ENCODE peak calls at places on chromosome 18, in nine cellular contexts. One of them, this sample, is unnamed.

GRCh38 chr18:323253-323622 is 55.4 kb upstream of the THOC1 start:
- DNase-seq in GM20000: no peak
- DNase-seq in AG04450: no peak
- DNase-seq in ecto neural progenitor cell: no peak
- DNase-seq in nephron progenitor cell: no peak
- DNase-seq in naive thymus-derived CD8-positive, alpha-beta T cell: no peak
- DNase-seq in stimulated activated naive CD8-positive, alpha-beta T cell treated with anti-CD3 and anti-CD28 coated beads, Interleukin-15, Interleukin-2, amounts not matched to agents 100 U/mL and 50 U/mL, for 24 hours: no peak
- DNase-seq in HL-60: no peak
- DNase-seq in stimulated activated CD8-positive, alpha-beta memory T cell treated with anti-CD3 and anti-CD28 coated beads, Interleukin-12 subunit alpha, Interleukin-12 subunit beta, amount 100 ng/mL, for 1 hour: no peak
- DNase-seq in this sample: no peak

GRCh38 chr18:62850619-62851306 is 135.4 kb downstream of the PHLPP1 start:
- DNase-seq in HL-60: no peak
- DNase-seq in AG04450: no peak
- DNase-seq in stimulated activated CD8-positive, alpha-beta memory T cell treated with anti-CD3 and anti-CD28 coated beads, Interleukin-12 subunit alpha, Interleukin-12 subunit beta, amount 100 ng/mL, for 1 hour: no peak
- DNase-seq in stimulated activated naive CD8-positive, alpha-beta T cell treated with anti-CD3 and anti-CD28 coated beads, Interleukin-15, Interleukin-2, amounts not matched to agents 100 U/mL and 50 U/mL, for 24 hours: no peak
- DNase-seq in ecto neural progenitor cell: no peak
- DNase-seq in naive thymus-derived CD8-positive, alpha-beta T cell: no peak
- DNase-seq in nephron progenitor cell: no peak
- DNase-seq in GM20000: no peak
- DNase-seq in this sample: no peak

GRCh38 chr18:73007195-73007934 is 139.6 kb upstream of the NETO1 start:
- DNase-seq in stimulated activated naive CD8-positive, alpha-beta T cell treated with anti-CD3 and anti-CD28 coated beads, Interleukin-15, Interleukin-2, amounts not matched to agents 100 U/mL and 50 U/mL, for 24 hours: no peak
- DNase-seq in ecto neural progenitor cell: no peak
- DNase-seq in AG04450: no peak
- DNase-seq in nephron progenitor cell: no peak
- DNase-seq in naive thymus-derived CD8-positive, alpha-beta T cell: no peak
- DNase-seq in HL-60: no peak
- DNase-seq in stimulated activated CD8-positive, alpha-beta memory T cell treated with anti-CD3 and anti-CD28 coated beads, Interleukin-12 subunit alpha, Interleukin-12 subunit beta, amount 100 ng/mL, for 1 hour: no peak
- DNase-seq in GM20000: peak; percentile 7
- DNase-seq in this sample: no peak

GRCh38 chr18:58670561-58671121 is 624 bp upstream of the MALT1 start:
- DNase-seq in ecto neural progenitor cell: no peak
- DNase-seq in naive thymus-derived CD8-positive, alpha-beta T cell: no peak
- DNase-seq in HL-60: peak; percentile 27
- DNase-seq in stimulated activated naive CD8-positive, alpha-beta T cell treated with anti-CD3 and anti-CD28 coated beads, Interleukin-15, Interleukin-2, amounts not matched to agents 100 U/mL and 50 U/mL, for 24 hours: no peak
- DNase-seq in GM20000: no peak
- DNase-seq in stimulated activated CD8-positive, alpha-beta memory T cell treated with anti-CD3 and anti-CD28 coated beads, Interleukin-12 subunit alpha, Interleukin-12 subunit beta, amount 100 ng/mL, for 1 hour: no peak
- DNase-seq in nephron progenitor cell: peak; percentile 10
- DNase-seq in AG04450: no peak
- DNase-seq in this sample: no peak

GRCh38 chr18:62588217-62588616 is 65.4 kb downstream of the ZCCHC2 start:
- DNase-seq in nephron progenitor cell: no peak
- DNase-seq in HL-60: no peak
- DNase-seq in stimulated activated CD8-positive, alpha-beta memory T cell treated with anti-CD3 and anti-CD28 coated beads, Interleukin-12 subunit alpha, Interleukin-12 subunit beta, amount 100 ng/mL, for 1 hour: no peak
- DNase-seq in ecto neural progenitor cell: no peak
- DNase-seq in stimulated activated naive CD8-positive, alpha-beta T cell treated with anti-CD3 and anti-CD28 coated beads, Interleukin-15, Interleukin-2, amounts not matched to agents 100 U/mL and 50 U/mL, for 24 hours: no peak
- DNase-seq in naive thymus-derived CD8-positive, alpha-beta T cell: no peak
- DNase-seq in AG04450: no peak
- DNase-seq in GM20000: no peak
- DNase-seq in this sample: no peak

GRCh38 chr18:3397786-3398185 is 52.2 kb upstream of the TGIF1 start:
- DNase-seq in HL-60: no peak
- DNase-seq in ecto neural progenitor cell: no peak
- DNase-seq in GM20000: no peak
- DNase-seq in AG04450: no peak
- DNase-seq in stimulated activated CD8-positive, alpha-beta memory T cell treated with anti-CD3 and anti-CD28 coated beads, Interleukin-12 subunit alpha, Interleukin-12 subunit beta, amount 100 ng/mL, for 1 hour: no peak
- DNase-seq in nephron progenitor cell: no peak
- DNase-seq in stimulated activated naive CD8-positive, alpha-beta T cell treated with anti-CD3 and anti-CD28 coated beads, Interleukin-15, Interleukin-2, amounts not matched to agents 100 U/mL and 50 U/mL, for 24 hours: no peak
- DNase-seq in naive thymus-derived CD8-positive, alpha-beta T cell: no peak
- DNase-seq in this sample: no peak

GRCh38 chr18:79720359-79720733 is 40.7 kb downstream of the CTDP1 start:
- DNase-seq in stimulated activated CD8-positive, alpha-beta memory T cell treated with anti-CD3 and anti-CD28 coated beads, Interleukin-12 subunit alpha, Interleukin-12 subunit beta, amount 100 ng/mL, for 1 hour: no peak
- DNase-seq in ecto neural progenitor cell: no peak
- DNase-seq in naive thymus-derived CD8-positive, alpha-beta T cell: no peak
- DNase-seq in nephron progenitor cell: no peak
- DNase-seq in HL-60: no peak
- DNase-seq in AG04450: no peak
- DNase-seq in GM20000: no peak
- DNase-seq in stimulated activated naive CD8-positive, alpha-beta T cell treated with anti-CD3 and anti-CD28 coated beads, Interleukin-15, Interleukin-2, amounts not matched to agents 100 U/mL and 50 U/mL, for 24 hours: no peak
- DNase-seq in this sample: no peak

GRCh38 chr18:48742304-48742703 is 203.5 kb downstream of the CTIF start:
- DNase-seq in naive thymus-derived CD8-positive, alpha-beta T cell: no peak
- DNase-seq in ecto neural progenitor cell: no peak
- DNase-seq in nephron progenitor cell: no peak
- DNase-seq in HL-60: no peak
- DNase-seq in stimulated activated CD8-positive, alpha-beta memory T cell treated with anti-CD3 and anti-CD28 coated beads, Interleukin-12 subunit alpha, Interleukin-12 subunit beta, amount 100 ng/mL, for 1 hour: no peak
- DNase-seq in stimulated activated naive CD8-positive, alpha-beta T cell treated with anti-CD3 and anti-CD28 coated beads, Interleukin-15, Interleukin-2, amounts not matched to agents 100 U/mL and 50 U/mL, for 24 hours: no peak
- DNase-seq in AG04450: no peak
- DNase-seq in GM20000: no peak
- DNase-seq in this sample: no peak

GRCh38 chr18:65754121-65754520 is 3.3 kb downstream of the CDH7 start:
- DNase-seq in stimulated activated CD8-positive, alpha-beta memory T cell treated with anti-CD3 and anti-CD28 coated beads, Interleukin-12 subunit alpha, Interleukin-12 subunit beta, amount 100 ng/mL, for 1 hour: no peak
- DNase-seq in stimulated activated naive CD8-positive, alpha-beta T cell treated with anti-CD3 and anti-CD28 coated beads, Interleukin-15, Interleukin-2, amounts not matched to agents 100 U/mL and 50 U/mL, for 24 hours: no peak
- DNase-seq in HL-60: no peak
- DNase-seq in naive thymus-derived CD8-positive, alpha-beta T cell: no peak
- DNase-seq in AG04450: no peak
- DNase-seq in ecto neural progenitor cell: no peak
- DNase-seq in GM20000: no peak
- DNase-seq in nephron progenitor cell: no peak
- DNase-seq in this sample: no peak